ENCODE peak calls at places on chromosomes 3 and 15, in five cellular contexts. R, Z, F, I and L are unnamed samples.

GRCh38 chr15:83993591-83993990 is 242.0 kb upstream of the GOLGA6L4 start:
- DNase-seq in R (no peak), Z (no peak), F (no peak), I (no peak), L (no peak)

GRCh38 chr15:36666228-36666627 is 86.8 kb downstream of the CDIN1 start:
- DNase-seq in R (no peak), Z (no peak), F (no peak), I (no peak), L (no peak)

GRCh38 chr3:126677862-126678549 is 23.1 kb upstream of the TXNRD3 start:
- DNase-seq in R (no peak), Z (no peak), F (no peak), I (no peak), L (no peak)

GRCh38 chr3:42159147-42159546 is 68.0 kb downstream of the TRAK1 start:
- DNase-seq in R (no peak), Z (no peak), F (no peak), I (no peak), L (no peak)

GRCh38 chr3:187136936-187137335 is 2.4 kb downstream of the RPL39L start:
- DNase-seq in R (no peak), Z (no peak), F (peak; percentile 40), I (no peak), L (no peak)

GRCh38 chr3:72041531-72041930 is 256.6 kb upstream of the PROK2 start:
- DNase-seq in R (no peak), Z (peak; percentile 76), F (no peak), I (peak; percentile 68), L (peak; percentile 49)

GRCh38 chr3:176850498-176850897 is 346.8 kb downstream of the TBL1XR1 start:
- DNase-seq in R (no peak), Z (no peak), F (no peak), I (no peak), L (no peak)

GRCh38 chr3:178170698-178171535 is 365.3 kb upstream of the KCNMB2 start:
- DNase-seq in R (peak; percentile 12), Z (no peak), F (no peak), I (no peak), L (no peak)

GRCh38 chr3:169241575-169241927 is 422.0 kb downstream of the MECOM start:
- DNase-seq in R (no peak), Z (no peak), F (no peak), I (no peak), L (no peak)

GRCh38 chr3:33115024-33115768 is 1.4 kb downstream of the CRTAP start:
- DNase-seq in R (peak; percentile 77), Z (peak; percentile 96), F (peak; percentile 40), I (peak; percentile 90), L (peak; percentile 87)

GRCh38 chr15:67832031-67832551 is 6.8 kb downstream of the SKOR1 start:
- DNase-seq in R (no peak), Z (peak; percentile 53), F (no peak), I (no peak), L (no peak)

GRCh38 chr3:168517514-168518071 is 421.9 kb upstream of the GOLIM4 start:
- DNase-seq in R (no peak), Z (no peak), F (no peak), I (no peak), L (no peak)

GRCh38 chr3:184566441-184567414 is 5.1 kb downstream of the EPHB3 start:
- DNase-seq in R (no peak), Z (no peak), F (no peak), I (no peak), L (no peak)

GRCh38 chr3:184563941-184564684 is 2.5 kb downstream of the EPHB3 start:
- DNase-seq in R (no peak), Z (no peak), F (no peak), I (no peak), L (no peak)

GRCh38 chr3:184563569-184563925 is 2.0 kb downstream of the EPHB3 start:
- DNase-seq in R (no peak), Z (no peak), F (no peak), I (no peak), L (no peak)

GRCh38 chr3:184564685-184565385 is 3.2 kb downstream of the EPHB3 start:
- DNase-seq in R (no peak), Z (no peak), F (no peak), I (no peak), L (no peak)

DNA sequence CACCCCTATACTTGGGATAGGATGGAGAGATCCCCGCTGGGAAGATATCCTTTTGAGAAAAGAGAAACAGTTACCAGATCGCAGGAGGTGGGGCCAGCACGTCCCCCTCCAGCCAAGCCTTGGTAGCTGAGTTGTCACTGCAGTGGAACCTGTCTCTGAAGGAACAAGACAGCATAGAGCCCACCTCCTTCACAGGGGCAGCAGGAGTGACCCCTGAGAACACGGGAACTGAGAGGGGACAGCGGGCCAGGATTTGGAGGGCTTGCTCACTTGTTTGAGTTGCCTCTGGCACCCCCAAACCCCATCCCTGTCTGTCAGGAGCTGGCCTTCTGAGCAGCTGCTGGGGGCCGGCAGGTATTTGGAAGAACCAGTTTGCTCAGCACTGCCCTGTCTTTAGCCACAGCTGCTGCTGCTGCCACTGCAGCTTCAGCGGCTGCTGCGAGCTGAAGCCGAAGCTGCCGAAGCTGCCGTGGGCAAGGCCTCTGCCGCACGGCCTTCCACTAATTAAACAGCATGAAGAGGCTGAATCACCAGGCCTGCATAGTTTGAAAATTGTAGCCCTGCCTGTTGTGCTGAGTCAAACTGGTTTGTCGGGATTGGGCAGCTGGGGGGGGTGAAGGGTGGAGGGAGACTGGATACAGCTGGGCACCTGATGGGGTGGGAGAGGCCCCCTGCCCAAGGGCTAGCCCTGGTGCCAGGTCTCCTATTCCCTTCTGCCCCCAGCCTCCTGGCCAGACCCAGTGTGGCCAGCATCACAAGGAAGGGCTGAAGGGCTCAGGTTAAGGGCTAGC is 4.0 kb downstream of the EPHB3 start:
- DNase-seq in R (no peak), Z (no peak), F (peak; percentile 60), I (no peak), L (peak; percentile 71)
- TF ChIP-seq POLR2A in R (no peak), Z (no peak), F (no peak), I (no peak), L (no peak)

GRCh38 chr3:16147226-16147625 is 27.3 kb upstream of the GALNT15 start:
- DNase-seq in R (no peak), Z (no peak), F (no peak), I (no peak), L (no peak)

GRCh38 chr3:16148783-16149182 is 25.7 kb upstream of the GALNT15 start:
- DNase-seq in R (peak; percentile 83), Z (peak; percentile 96), F (no peak), I (peak; percentile 86), L (peak; percentile 86)

GRCh38 chr3:16151109-16151508 is 23.4 kb upstream of the GALNT15 start:
- DNase-seq in R (peak; percentile 88), Z (peak; percentile 93), F (no peak), I (peak; percentile 83), L (peak; percentile 49)

GRCh38 chr3:16148213-16148612 is 26.3 kb upstream of the GALNT15 start:
- DNase-seq in R (no peak), Z (no peak), F (no peak), I (no peak), L (no peak)

DNA sequence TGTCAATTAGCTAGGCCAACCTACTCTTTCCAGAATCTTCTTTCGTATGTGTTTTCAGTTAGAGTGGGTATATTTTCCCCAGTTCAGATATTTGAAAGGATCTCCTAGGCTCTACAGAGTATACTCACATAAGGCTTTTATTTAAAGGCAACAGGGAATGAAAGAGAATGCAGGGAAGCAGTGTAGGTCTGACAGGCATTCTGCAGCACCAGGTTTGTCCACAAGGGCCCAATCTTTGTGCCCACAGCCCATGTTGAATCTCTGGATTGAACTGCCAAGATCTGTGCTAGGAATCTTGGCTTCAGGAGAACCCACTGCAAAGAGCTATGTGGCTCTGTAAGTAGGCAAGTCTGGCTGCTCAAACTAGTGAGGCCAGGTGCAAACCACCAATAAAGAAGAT is 24.2 kb upstream of the GALNT15 start:
- DNase-seq in R (no peak), Z (no peak), F (no peak), I (no peak), L (no peak)
- TF ChIP-seq CTCF in R (no peak), Z (no peak), F (peak; percentile 7), I (no peak), L (no peak)

GRCh38 chr3:10007126-10007782 is 19.0 kb upstream of the FANCD2 start:
- DNase-seq in R (no peak), Z (peak; percentile 52), F (no peak), I (peak; percentile 85), L (no peak)

GRCh38 chr3:10012106-10012505 is 14.1 kb upstream of the FANCD2 start:
- DNase-seq in R (no peak), Z (peak; percentile 61), F (no peak), I (no peak), L (no peak)

GRCh38 chr3:10008588-10009344 is 17.5 kb upstream of the FANCD2 start:
- DNase-seq in R (peak; percentile 91), Z (peak; percentile 96), F (no peak), I (peak; percentile 95), L (peak; percentile 91)

GRCh38 chr3:10011644-10012043 is 14.6 kb upstream of the FANCD2 start:
- DNase-seq in R (no peak), Z (no peak), F (no peak), I (no peak), L (no peak)

GRCh38 chr3:10010546-10011465 is 15.4 kb upstream of the FANCD2 start:
- DNase-seq in R (peak; percentile 98), Z (peak; percentile 98), F (peak; percentile 72), I (peak; percentile 98), L (peak; percentile 96)
- TF ChIP-seq POLR2A in R (peak; percentile 53), Z (peak; percentile 35), F (no peak), I (no peak), L (no peak)

GRCh38 chr15:57752426-57752825 is 45.9 kb downstream of the POLR2M start:
- DNase-seq in R (peak; percentile 53), Z (no peak), F (no peak), I (peak; percentile 42), L (no peak)
- TF ChIP-seq CTCF in R (peak; percentile 24), Z (no peak), F (peak; percentile 32), I (no peak), L (no peak)

DNA sequence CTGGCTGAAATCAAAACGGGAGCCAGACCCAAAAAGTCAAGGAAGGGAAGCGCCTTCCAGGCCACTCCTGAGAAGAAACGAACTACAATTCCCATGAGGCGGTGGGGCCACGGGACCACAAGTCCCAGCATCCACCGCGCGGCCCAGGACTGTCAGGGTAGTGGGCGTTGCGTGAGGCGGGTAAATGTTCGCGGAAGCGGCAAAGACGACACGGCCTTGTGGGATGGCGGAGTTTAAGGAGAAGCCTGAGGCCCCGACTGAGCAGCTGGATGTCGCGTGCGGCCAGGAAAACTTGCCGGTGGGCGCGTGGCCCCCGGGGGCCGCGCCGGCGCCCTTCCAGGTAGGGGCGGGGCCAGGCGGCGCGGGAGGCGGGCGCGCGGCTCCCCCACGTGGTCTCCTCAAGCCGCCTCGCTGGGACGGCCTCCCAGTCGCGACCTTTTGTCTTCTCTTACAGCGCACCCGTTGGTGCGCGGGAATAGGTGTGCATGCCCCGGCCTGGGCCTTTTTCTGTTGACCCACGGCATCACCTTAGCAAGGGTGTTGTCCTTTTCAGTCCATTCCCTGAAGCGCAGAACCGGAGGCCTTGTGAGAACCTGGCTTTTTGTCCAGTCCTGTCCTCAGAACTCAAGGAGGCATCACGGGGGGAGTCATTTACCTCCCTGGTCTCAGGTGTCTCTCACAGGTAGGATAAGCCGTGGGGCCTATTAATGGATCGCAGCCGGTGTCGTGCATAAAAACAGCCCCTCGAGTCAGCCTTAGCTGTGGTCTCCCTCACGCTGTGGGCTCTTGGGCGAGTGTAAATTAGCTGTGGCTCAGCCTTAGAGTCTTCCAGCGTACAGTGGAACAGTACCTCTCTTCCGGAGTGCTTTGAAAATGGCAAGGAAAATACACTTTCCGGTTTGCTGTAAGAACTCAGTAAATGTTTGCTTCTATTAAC is at the start of gene SETMAR:
- DNase-seq in R (peak; percentile 95), Z (peak; percentile 97), F (peak; percentile 63), I (peak; percentile 97), L (peak; percentile 93)
- TF ChIP-seq POLR2A in R (no peak), Z (peak; percentile 75), F (peak; percentile 80), I (peak; percentile 10), L (peak; percentile 62)

GRCh38 chr3:153385343-153385742 is 223.3 kb downstream of the RAP2B start:
- DNase-seq in R (no peak), Z (no peak), F (no peak), I (no peak), L (no peak)
- TF ChIP-seq CTCF in R (no peak), Z (no peak), F (no peak), I (no peak), L (no peak)